ENCODE peak calls at places on chromosomes 6 and 20, in eight cellular contexts. B, U, F, S, W, Z, V and Q are unnamed samples.

GRCh38 chr20:40254023-40254772 is 434.8 kb downstream of the MAFB start:
- DNase-seq in V (no peak), B (peak; percentile 47), U (no peak), Z (no peak), W (no peak), F (no peak), S (no peak), Q (no peak)

GRCh38 chr6:74598473-74599393 is 607.1 kb downstream of the COL12A1 start:
- DNase-seq in W (peak; percentile 39), B (peak; percentile 46), S (no peak), F (no peak), Z (no peak), U (no peak), V (no peak), Q (peak; percentile 64)

GRCh38 chr20:37335642-37336368 is 10.1 kb upstream of the SRC start:
- DNase-seq in U (no peak), W (no peak), F (no peak), B (peak; percentile 40), Z (no peak), S (no peak), V (no peak), Q (no peak)

GRCh38 chr6:2970753-2971419 is 481 bp downstream of the SERPINB6 start:
- DNase-seq in V (peak; percentile 71), F (peak; percentile 38), W (peak; percentile 61), Z (peak; percentile 72), U (peak; percentile 60), B (peak; percentile 78), S (peak; percentile 82), Q (peak; percentile 41)

GRCh38 chr6:155861821-155862220 is 406.2 kb upstream of the NOX3 start:
- DNase-seq in S (no peak), V (no peak), Z (no peak), F (no peak), W (no peak), B (no peak), U (no peak), Q (no peak)

GRCh38 chr6:53524455-53524815 is 20.5 kb downstream of the GCLC start:
- DNase-seq in V (no peak), W (peak; percentile 72), B (peak; percentile 69), Z (no peak), U (no peak), F (no peak), S (no peak), Q (peak; percentile 73)

GRCh38 chr6:83193747-83194582 is 808 bp downstream of the RWDD2A start:
- DNase-seq in U (peak; percentile 28), S (peak; percentile 89), W (peak; percentile 11), Z (peak; percentile 51), F (peak; percentile 34), B (peak; percentile 67), V (peak; percentile 79), Q (no peak)

GRCh38 chr6:118581489-118581959 is 33.4 kb downstream of the PLN start:
- DNase-seq in B (peak; percentile 81), Z (no peak), U (no peak), F (no peak), V (no peak), S (no peak), W (peak; percentile 87), Q (peak; percentile 85)

GRCh38 chr6:166989427-166990034 is 9.7 kb upstream of the CEP43 start:
- DNase-seq in V (no peak), Z (peak; percentile 69), F (peak; percentile 7), W (peak; percentile 52), S (no peak), B (peak; percentile 71), U (no peak), Q (peak; percentile 9)

GRCh38 chr6:53547166-53547814 is 2.4 kb upstream of the GCLC start:
- DNase-seq in W (no peak), F (no peak), V (no peak), S (peak; percentile 41), Z (no peak), B (no peak), U (no peak), Q (no peak)

GRCh38 chr6:43916924-43917877 is 147.2 kb downstream of the VEGFA start:
- DNase-seq in B (peak; percentile 39), F (no peak), U (no peak), S (no peak), Z (no peak), W (peak; percentile 78), V (no peak), Q (no peak)

GRCh38 chr6:137107767-137108105 is 63.0 kb upstream of the IL20RA start:
- DNase-seq in B (no peak), V (no peak), Z (no peak), S (no peak), W (no peak), F (no peak), U (no peak), Q (no peak)

GRCh38 chr6:22570185-22570551 is 802 bp downstream of the HDGFL1 start:
- DNase-seq in Z (no peak), U (no peak), W (no peak), F (no peak), V (no peak), S (no peak), B (no peak), Q (no peak)

GRCh38 chr6:42963855-42964605 is 3.5 kb downstream of the GNMT start:
- DNase-seq in U (no peak), W (peak; percentile 61), B (peak; percentile 55), F (no peak), Z (no peak), V (peak; percentile 43), S (peak; percentile 92), Q (peak; percentile 30)

GRCh38 chr6:79813854-79814477 is 133.4 kb downstream of the ELOVL4 start:
- DNase-seq in V (peak; percentile 83), W (peak; percentile 64), B (peak; percentile 74), S (peak; percentile 58), U (peak; percentile 44), F (peak; percentile 35), Z (peak; percentile 89), Q (peak; percentile 64)

GRCh38 chr6:166005846-166006592 is 161.6 kb downstream of the TBXT start:
- DNase-seq in F (no peak), Z (peak; percentile 60), V (peak; percentile 72), W (peak; percentile 71), S (peak; percentile 81), B (peak; percentile 80), U (peak; percentile 45), Q (no peak)

GRCh38 chr20:38084425-38084951 is 50.9 kb downstream of the RPRD1B start:
- DNase-seq in U (no peak), F (no peak), V (no peak), Z (no peak), S (no peak), W (peak; percentile 89), B (no peak), Q (peak; percentile 91)

GRCh38 chr20:19598117-19598516 is 159.9 kb upstream of the RIN2 start:
- DNase-seq in S (peak; percentile 56), B (no peak), F (no peak), U (no peak), Z (no peak), V (no peak), W (no peak), Q (no peak)

GRCh38 chr6:37493047-37493995 is 6.4 kb downstream of the CCDC167 start:
- DNase-seq in U (no peak), V (no peak), B (no peak), S (peak; percentile 67), Z (no peak), F (no peak), W (no peak), Q (no peak)

GRCh38 chr6:2793491-2794151 is 28.4 kb downstream of the WRNIP1 start:
- DNase-seq in B (peak; percentile 19), U (no peak), W (no peak), F (no peak), V (no peak), Z (no peak), S (no peak), Q (no peak)

GRCh38 chr6:27757307-27757706 is 154.9 kb downstream of the OR2B2 start:
- DNase-seq in U (no peak), W (no peak), Z (peak; percentile 18), F (peak; percentile 34), B (peak; percentile 56), S (peak; percentile 85), V (peak; percentile 49), Q (no peak)

GRCh38 chr6:137076277-137077068 is 31.7 kb upstream of the IL20RA start:
- DNase-seq in V (peak; percentile 55), Z (peak; percentile 84), W (peak; percentile 60), S (peak; percentile 52), F (peak; percentile 42), B (peak; percentile 82), U (peak; percentile 25), Q (peak; percentile 65)

GRCh38 chr6:116218172-116218633 is 35.7 kb downstream of the TSPYL4 start:
- DNase-seq in V (no peak), F (no peak), W (no peak), Z (no peak), U (no peak), B (peak; percentile 62), S (no peak), Q (peak; percentile 43)

GRCh38 chr6:75932067-75932466 is 140.4 kb downstream of the IMPG1 start:
- DNase-seq in B (peak; percentile 20), S (peak; percentile 44), Z (peak; percentile 12), W (peak; percentile 22), F (no peak), U (no peak), V (peak; percentile 73), Q (no peak)

GRCh38 chr6:157789861-157790260 is 33.2 kb upstream of the SNX9 start:
- DNase-seq in Z (no peak), U (no peak), V (no peak), B (no peak), W (no peak), F (no peak), S (peak; percentile 81), Q (no peak)

GRCh38 chr6:142856607-142856856 is 88.4 kb downstream of the HIVEP2 start:
- DNase-seq in W (no peak), U (no peak), Z (no peak), V (no peak), F (no peak), B (no peak), S (no peak), Q (no peak)

GRCh38 chr20:30168025-30168799 is 1089.3 kb upstream of the DEFB115 start:
- DNase-seq in F (no peak), S (peak; percentile 13), V (no peak), Z (no peak), B (peak; percentile 0), U (no peak), W (no peak), Q (no peak)

GRCh38 chr20:48767269-48767960 is 60.4 kb downstream of the PREX1 start:
- DNase-seq in S (no peak), F (peak; percentile 48), B (no peak), U (no peak), Z (no peak), V (no peak), W (no peak), Q (no peak)

GRCh38 chr20:33653900-33654596 is 8.1 kb upstream of the C20orf144 start:
- DNase-seq in Z (no peak), S (peak; percentile 74), V (no peak), U (no peak), F (no peak), B (no peak), W (no peak), Q (no peak)

GRCh38 chr6:43890197-43891062 is 120.4 kb downstream of the VEGFA start:
- DNase-seq in S (peak; percentile 69), F (no peak), V (no peak), B (no peak), U (no peak), W (no peak), Z (no peak), Q (no peak)

GRCh38 chr20:31811796-31812728 is 7.1 kb upstream of the MYLK2 start:
- DNase-seq in B (peak; percentile 43), Z (no peak), S (no peak), F (no peak), V (no peak), W (peak; percentile 70), U (no peak), Q (peak; percentile 50)

GRCh38 chr6:51352506-51353029 is 533.9 kb downstream of the TFAP2B start:
- DNase-seq in S (no peak), W (no peak), Z (no peak), V (no peak), B (no peak), U (no peak), F (no peak), Q (no peak)

GRCh38 chr6:125099211-125100017 is 54.2 kb upstream of the TPD52L1 start:
- DNase-seq in S (peak; percentile 81), B (peak; percentile 82), W (peak; percentile 73), U (peak; percentile 71), Z (peak; percentile 85), V (peak; percentile 76), F (no peak), Q (peak; percentile 53)

GRCh38 chr6:135451617-135452190 is 45.8 kb downstream of the AHI1 start:
- DNase-seq in U (no peak), S (no peak), W (peak; percentile 41), B (peak; percentile 56), Z (no peak), V (no peak), F (no peak), Q (peak; percentile 26)